ENCODE peak calls at places on chromosomes 1 and 21, in eight cellular contexts. W is C1 segment of cervical spinal cord; F is SW 1271; I is AG04450; K is activated T-helper 9 cell treated with anti-CD3 and anti-CD28 coated beads, Interleukin-2, amount 50 U/mL, for 16 hours; Z is activated T-cell treated with anti-CD3 and anti-CD28 coated beads, Interleukin-2, amount 50 U/mL, for 1 hour; T is neuronal stem cell; G is right cardiac atrium. O is an unnamed sample.

GRCh38 chr1:151854658-151855057 is 1.1 kb upstream of the THEM5 start:
- DNase-seq in W (no peak), F (no peak), I (no peak), K (no peak), Z (no peak), T (no peak), G (no peak), O (no peak)

GRCh38 chr1:201895913-201896807 is 7.5 kb downstream of the SHISA4 start:
- DNase-seq in W (peak), F (peak), I (peak), K (peak), Z (peak), T (peak), G (peak), O (peak)

GRCh38 chr1:74474585-74474984 is 37.8 kb downstream of the LRRC53 start:
- DNase-seq in W (no peak), F (no peak), I (no peak), K (no peak), Z (no peak), T (no peak), G (no peak), O (peak)

GRCh38 chr1:18137759-18138345 is 30.3 kb downstream of the IGSF21 start:
- DNase-seq in W (no peak), F (no peak), I (no peak), K (no peak), Z (no peak), T (no peak), G (no peak), O (no peak)

GRCh38 chr21:36839123-36839522 is 127.3 kb downstream of the HLCS start:
- DNase-seq in W (no peak), F (no peak), I (peak), K (no peak), Z (no peak), T (no peak), G (no peak), O (peak)

GRCh38 chr1:31640964-31641363 is 3.7 kb downstream of the PEF1 start:
- DNase-seq in W (no peak), F (no peak), I (no peak), K (no peak), Z (no peak), T (no peak), G (no peak), O (no peak)

GRCh38 chr1:88802950-88803349 is 88.4 kb downstream of the GTF2B start:
- DNase-seq in W (no peak), F (peak), I (no peak), K (no peak), Z (no peak), T (no peak), G (no peak), O (peak)

GRCh38 chr1:22142315-22143064 is 407 bp downstream of the WNT4 start:
- DNase-seq in W (no peak), F (no peak), I (no peak), K (no peak), Z (peak), T (no peak), G (no peak), O (no peak)

GRCh38 chr1:27609210-27609555 is 5.2 kb upstream of the AHDC1 start:
- DNase-seq in W (no peak), F (no peak), I (no peak), K (no peak), Z (no peak), T (no peak), G (no peak), O (no peak)

GRCh38 chr1:8649027-8649426 is 168.4 kb downstream of the RERE start:
- DNase-seq in W (no peak), F (no peak), I (no peak), K (no peak), Z (no peak), T (no peak), G (no peak), O (no peak)

GRCh38 chr1:204573563-204573925 is 57.3 kb downstream of the MDM4 start:
- DNase-seq in W (no peak), F (no peak), I (no peak), K (no peak), Z (no peak), T (no peak), G (no peak), O (peak)

GRCh38 chr1:24385160-24385939 is 28.2 kb downstream of the STPG1 start:
- DNase-seq in W (no peak), F (no peak), I (no peak), K (no peak), Z (peak), T (no peak), G (no peak), O (peak)

GRCh38 chr1:160058087-160058486 is 11.9 kb downstream of the KCNJ10 start:
- DNase-seq in W (no peak), F (no peak), I (no peak), K (no peak), Z (no peak), T (no peak), G (no peak), O (no peak)

GRCh38 chr21:42066521-42066920 is 4.6 kb upstream of the UMODL1 start:
- DNase-seq in W (no peak), F (no peak), I (no peak), K (no peak), Z (no peak), T (no peak), G (no peak), O (no peak)

GRCh38 chr1:246039585-246039984 is 467.5 kb downstream of the SMYD3 start:
- DNase-seq in W (no peak), F (no peak), I (no peak), K (no peak), Z (no peak), T (no peak), G (no peak), O (no peak)

GRCh38 chr1:201498621-201499020 is 8.3 kb downstream of the CSRP1 start:
- DNase-seq in W (no peak), F (no peak), I (no peak), K (no peak), Z (no peak), T (no peak), G (no peak), O (no peak)

GRCh38 chr1:219476116-219476515 is 136.8 kb downstream of the ZC3H11B start:
- DNase-seq in W (no peak), F (no peak), I (no peak), K (no peak), Z (no peak), T (no peak), G (no peak), O (no peak)

GRCh38 chr1:206570529-206570928 is 41.7 kb downstream of the EIF2D start:
- DNase-seq in W (no peak), F (no peak), I (no peak), K (no peak), Z (no peak), T (no peak), G (no peak), O (no peak)

GRCh38 chr1:61035880-61036279 is 46.5 kb upstream of the NFIA start:
- DNase-seq in W (no peak), F (no peak), I (no peak), K (no peak), Z (no peak), T (no peak), G (no peak), O (no peak)

GRCh38 chr1:43238104-43238503 is 31.7 kb upstream of the TMEM125 start:
- DNase-seq in W (peak), F (no peak), I (peak), K (no peak), Z (no peak), T (peak), G (peak), O (peak)

GRCh38 chr1:178819123-178819522 is 51.8 kb downstream of the ANGPTL1 start:
- DNase-seq in W (no peak), F (no peak), I (no peak), K (no peak), Z (no peak), T (no peak), G (no peak), O (peak)

GRCh38 chr1:912740-913301 is 10.9 kb upstream of the SAMD11 start:
- DNase-seq in W (no peak), F (no peak), I (no peak), K (no peak), Z (peak), T (no peak), G (peak), O (no peak)

GRCh38 chr21:23853796-23854379 is 1753.4 kb downstream of the MRPL39 start:
- DNase-seq in W (no peak), F (peak), I (peak), K (no peak), Z (no peak), T (peak), G (no peak), O (peak)

GRCh38 chr1:99538618-99538956 is 107.3 kb upstream of the PALMD start:
- DNase-seq in W (no peak), F (no peak), I (no peak), K (no peak), Z (no peak), T (no peak), G (no peak), O (no peak)

O was measured in IMR-90.